ENCODE peak calls at places on chromosome 4, in nine cellular contexts. G, T, J, Y, B, Z, I, L and O are unnamed samples.

GRCh38 chr4:38173935-38174334 is 213.7 kb downstream of the PTTG2 start:
- DNase-seq in L (no peak), I (no peak), G (no peak), J (no peak), Y (no peak), T (no peak), Z (no peak), B (no peak), O (no peak)

GRCh38 chr4:138305055-138305454 is 62.9 kb upstream of the SLC7A11 start:
- DNase-seq in Z (no peak), G (no peak), J (no peak), L (no peak), I (no peak), T (no peak), B (no peak), Y (no peak), O (no peak)

GRCh38 chr4:28481565-28481964 is 1620.9 kb downstream of the STIM2 start:
- DNase-seq in I (peak), L (no peak), B (no peak), T (no peak), G (no peak), Z (no peak), J (peak), Y (no peak), O (no peak)

GRCh38 chr4:144659493-144659892 is 13.5 kb downstream of the HHIP start:
- DNase-seq in G (no peak), Z (no peak), I (no peak), B (no peak), J (no peak), Y (no peak), L (no peak), T (no peak), O (no peak)

GRCh38 chr4:180767330-180767729 is 1475.9 kb upstream of the TENM3 start:
- DNase-seq in L (peak), J (peak), G (no peak), Z (no peak), Y (no peak), B (no peak), I (no peak), T (no peak), O (no peak)

GRCh38 chr4:81330018-81330417 is 115.0 kb upstream of the PRKG2 start:
- DNase-seq in B (no peak), Z (no peak), J (no peak), I (no peak), G (no peak), Y (no peak), L (no peak), T (no peak), O (no peak)

GRCh38 chr4:142416711-142417275 is 429.3 kb downstream of the INPP4B start:
- DNase-seq in Z (no peak), G (peak), B (no peak), T (peak), J (no peak), Y (peak), I (no peak), L (no peak), O (no peak)

GRCh38 chr4:77488882-77489281 is 116.7 kb upstream of the CXCL13 start:
- DNase-seq in B (no peak), G (no peak), Y (no peak), I (no peak), Z (no peak), T (no peak), L (no peak), J (no peak), O (no peak)

GRCh38 chr4:17636696-17637351 is 22.4 kb downstream of the MED28 start:
- DNase-seq in G (peak), Y (peak), Z (peak), I (peak), B (peak), J (peak), L (peak), T (peak), O (peak)

GRCh38 chr4:62500296-62500695 is 1300.2 kb downstream of the ADGRL3 start:
- DNase-seq in L (no peak), I (no peak), T (no peak), Y (no peak), J (no peak), Z (no peak), G (no peak), B (no peak), O (no peak)

GRCh38 chr4:85925071-85925470 is 434.8 kb downstream of the MAPK10 start:
- DNase-seq in L (no peak), G (no peak), Z (no peak), B (no peak), J (no peak), I (no peak), Y (no peak), T (no peak), O (no peak)

GRCh38 chr4:118190903-118191302 is 156.6 kb downstream of the NDST3 start:
- DNase-seq in G (no peak), I (no peak), Y (no peak), T (no peak), J (peak), L (no peak), B (no peak), Z (no peak), O (no peak)
- H2AFZ ChIP-seq in G (no peak), I (no peak), Y (no peak), T (no peak), J (no peak), L (peak), B (no peak), Z (no peak), O (no peak)

GRCh38 chr4:5826437-5827107 is 66.3 kb downstream of the CRMP1 start:
- DNase-seq in Y (no peak), I (no peak), Z (no peak), L (no peak), J (no peak), G (no peak), T (no peak), B (no peak), O (no peak)
- H3K4me3 ChIP-seq in Y (no peak), I (no peak), Z (no peak), L (no peak), J (no peak), G (no peak), T (no peak), B (no peak), O (no peak)

DNA sequence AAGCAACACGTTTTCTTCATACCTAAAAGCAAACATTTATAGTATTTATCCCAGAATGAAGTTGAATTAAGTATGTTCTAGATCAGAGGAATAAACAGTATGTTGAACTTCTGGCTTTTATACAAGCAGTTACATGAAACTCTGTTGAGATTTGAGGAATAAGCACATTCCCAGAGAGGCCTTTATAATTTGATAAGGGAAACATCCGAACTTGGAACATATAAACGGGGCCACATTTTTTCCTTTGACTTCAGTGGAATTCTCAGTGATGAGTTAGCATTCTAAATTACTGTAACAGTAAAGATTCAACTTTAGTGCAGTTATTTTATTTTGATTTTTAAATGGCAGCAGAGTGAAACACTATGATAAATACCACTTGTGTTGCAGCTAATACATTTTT is 119.5 kb downstream of the GLRA3 start:
- DNase-seq in L (no peak), B (no peak), J (no peak), Z (no peak), I (no peak), Y (no peak), G (no peak), T (no peak), O (no peak)
- H3K27ac ChIP-seq in L (no peak), B (no peak), J (no peak), Z (no peak), I (no peak), Y (no peak), G (no peak), T (no peak), O (no peak)

GRCh38 chr4:169189372-169189771 is 81.4 kb downstream of the SH3RF1 start:
- DNase-seq in B (no peak), I (no peak), L (no peak), G (no peak), T (no peak), Z (no peak), J (no peak), Y (no peak), O (no peak)
- H2AFZ ChIP-seq in B (no peak), I (no peak), L (no peak), G (no peak), T (no peak), Z (no peak), J (no peak), Y (no peak), O (no peak)

DNA sequence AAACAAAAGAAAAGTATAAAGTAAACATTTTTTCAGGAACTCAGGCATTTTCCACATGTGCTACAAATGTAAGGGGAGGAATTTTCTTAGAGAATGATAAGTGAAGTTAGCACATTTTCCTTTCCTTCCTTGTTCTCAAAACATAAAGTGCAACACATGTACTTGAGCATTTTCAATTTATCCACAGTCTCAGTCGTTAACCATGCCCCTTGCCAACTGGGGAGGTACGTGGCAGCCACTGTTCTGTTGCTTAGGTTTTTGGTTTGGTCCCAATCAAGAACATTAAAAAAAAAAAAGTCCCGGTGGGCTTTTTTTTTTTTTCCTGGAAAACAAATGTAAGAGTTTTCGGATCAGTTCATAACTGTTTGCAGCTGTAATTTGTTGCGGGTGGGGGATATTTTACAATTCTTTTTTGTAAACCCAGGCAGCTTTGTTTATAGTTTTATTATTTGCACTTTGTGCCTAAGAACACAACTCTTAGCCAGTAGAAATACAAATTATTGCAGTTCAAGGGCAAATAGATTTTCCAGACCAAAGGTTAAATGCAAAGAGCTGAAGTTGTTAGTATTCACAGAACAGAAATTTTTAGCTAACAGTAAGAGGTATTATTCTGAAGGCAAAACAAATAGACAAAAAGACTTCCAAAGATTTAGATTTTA is 112.1 kb upstream of the NAP1L5 start:
- DNase-seq in Y (no peak), B (no peak), L (no peak), T (no peak), I (no peak), G (no peak), J (no peak), Z (no peak), O (no peak)
- H3K4me3 ChIP-seq in Y (peak), B (no peak), L (no peak), T (peak), I (no peak), G (no peak), J (no peak), Z (no peak), O (no peak)

GRCh38 chr4:119046263-119046662 is 89.4 kb upstream of the MYOZ2 start:
- DNase-seq in Y (no peak), B (no peak), J (no peak), G (no peak), Z (no peak), I (no peak), T (no peak), L (no peak), O (no peak)

GRCh38 chr4:119048446-119048845 is 87.2 kb upstream of the MYOZ2 start:
- DNase-seq in L (no peak), B (no peak), G (no peak), T (no peak), J (no peak), I (no peak), Z (no peak), Y (no peak), O (no peak)

GRCh38 chr4:119040711-119041185 is 94.9 kb upstream of the MYOZ2 start:
- DNase-seq in Z (no peak), Y (peak), L (peak), G (peak), B (no peak), T (peak), J (peak), I (no peak), O (no peak)

GRCh38 chr4:119041951-119042560 is 93.6 kb upstream of the MYOZ2 start:
- DNase-seq in J (peak), Z (peak), B (peak), I (peak), L (peak), T (peak), Y (peak), G (peak), O (peak)

DNA sequence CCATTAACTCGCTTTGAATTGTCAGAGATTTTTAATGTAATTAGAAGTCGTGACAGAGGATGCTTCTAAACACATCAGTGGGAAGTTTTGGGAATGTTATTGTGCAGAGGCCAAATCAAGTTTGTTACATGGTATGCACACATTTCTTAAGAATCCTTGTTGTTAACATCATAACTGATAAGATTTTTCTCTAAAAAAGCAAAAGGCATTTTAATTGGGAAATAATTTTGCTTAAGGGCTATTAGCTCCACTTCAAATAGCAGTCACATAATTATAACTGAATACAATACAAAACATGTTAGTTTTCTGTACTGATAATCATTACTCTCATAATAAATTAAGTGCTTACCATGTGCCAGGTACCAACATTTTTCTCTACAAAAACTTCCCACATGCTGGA is 90.7 kb upstream of the MYOZ2 start:
- DNase-seq in Z (no peak), B (no peak), T (no peak), G (no peak), L (no peak), J (no peak), I (no peak), Y (no peak), O (no peak)
- H3K27ac ChIP-seq in Z (no peak), B (no peak), T (no peak), G (no peak), L (no peak), J (no peak), I (no peak), Y (no peak), O (no peak)

GRCh38 chr4:41686893-41687292 is 61.6 kb downstream of the PHOX2B start:
- DNase-seq in Z (no peak), Y (no peak), B (no peak), I (no peak), T (no peak), J (no peak), L (no peak), G (no peak), O (no peak)
- H2AFZ ChIP-seq in Z (no peak), Y (no peak), B (no peak), I (no peak), T (no peak), J (no peak), L (no peak), G (no peak), O (no peak)